ENCODE peak calls at places on chromosomes 2 and 18, in four cellular contexts. M is right cardiac atrium, U is HS-5, B is T-helper 9 cell. W is an unnamed sample.

GRCh38 chr2:139366659-139367058 is 586.5 kb upstream of the NXPH2 start:
- DNase-seq in U (no peak), B (no peak), M (no peak), W (no peak)

GRCh38 chr2:75022516-75022915 is 64.1 kb downstream of the POLE4 start:
- DNase-seq in B (no peak), M (no peak), U (no peak), W (no peak)

GRCh38 chr2:181790716-181791649 is 100.5 kb upstream of the ITPRID2 start:
- DNase-seq in M (no peak), B (no peak), U (peak), W (peak)

GRCh38 chr2:147945660-147946059 is 74.9 kb downstream of the ORC4 start:
- DNase-seq in M (no peak), U (no peak), B (no peak), W (no peak)

GRCh38 chr18:42287047-42287446 is 332.0 kb downstream of the PIK3C3 start:
- DNase-seq in B (no peak), U (no peak), M (no peak), W (no peak)

GRCh38 chr2:142944264-142944663 is 66.8 kb downstream of the KYNU start:
- DNase-seq in U (peak), B (no peak), M (no peak), W (peak)

GRCh38 chr2:208415897-208416296 is 9.3 kb downstream of the PTH2R start:
- DNase-seq in U (no peak), M (no peak), B (no peak), W (no peak)

GRCh38 chr2:222754324-222754723 is 82.9 kb downstream of the MOGAT1 start:
- DNase-seq in M (no peak), B (no peak), U (no peak), W (no peak)

GRCh38 chr2:122481717-122482116 is 726.3 kb downstream of the TSN start:
- DNase-seq in B (no peak), M (no peak), U (no peak), W (no peak)

GRCh38 chr18:36613069-36613468 is 215.7 kb downstream of the TPGS2 start:
- DNase-seq in B (no peak), U (no peak), M (no peak), W (no peak)